ENCODE peak calls at places on chromosomes 13 and 19, in eight cellular contexts. C, Q, H, I, F, J, O and X are unnamed samples. For H3K4me1, the result is how much of the 10 kb centered on the place peaks cover.

GRCh38 chr19:10500247-10500592 is 2.9 kb downstream of the KEAP1 start:
- DNase-seq in O (no peak), Q (no peak), F (no peak), H (no peak), J (no peak), C (no peak), I (no peak), X (no peak)

GRCh38 chr13:58992478-58993042 is 1171.2 kb downstream of the DIAPH3 start:
- DNase-seq in O (no peak), C (no peak), J (no peak), I (no peak), F (no peak), H (no peak), Q (no peak), X (no peak)

GRCh38 chr19:38667552-38668205 is 20.2 kb downstream of the ACTN4 start:
- DNase-seq in Q (no peak), O (no peak), J (peak), I (no peak), H (no peak), C (no peak), F (no peak), X (no peak)

GRCh38 chr19:9584073-9584833 is at the start of gene ZNF121:
- DNase-seq in H (peak), O (peak), F (peak), I (peak), C (peak), J (peak), Q (peak), X (peak)

GRCh38 chr19:45908956-45909355 is 5.6 kb downstream of the NANOS2 start:
- DNase-seq in I (no peak), F (no peak), C (no peak), O (no peak), J (no peak), Q (no peak), H (no peak), X (no peak)

GRCh38 chr19:17860993-17861360 is 1.3 kb downstream of the RPL18A start:
- DNase-seq in O (no peak), C (no peak), I (no peak), H (no peak), F (no peak), Q (no peak), J (no peak), X (no peak)

GRCh38 chr19:1261863-1262686 is 7.1 kb upstream of the CIRBP start:
- DNase-seq in J (peak), H (peak), F (no peak), I (peak), O (peak), C (peak), Q (peak), X (peak)

GRCh38 chr19:42153606-42154405 is 21.6 kb upstream of the POU2F2 start:
- DNase-seq in J (no peak), F (no peak), O (no peak), C (no peak), Q (no peak), I (no peak), H (no peak), X (no peak)

GRCh38 chr13:21980049-21980448 is 309.2 kb downstream of the FGF9 start:
- DNase-seq in O (no peak), F (no peak), Q (no peak), C (no peak), J (no peak), I (no peak), H (no peak), X (no peak)

GRCh38 chr19:10662384-10663251 is 8.5 kb downstream of the ILF3 start:
- DNase-seq in Q (no peak), H (no peak), F (no peak), O (no peak), J (no peak), C (peak), I (no peak), X (no peak)

GRCh38 chr19:16297575-16298178 is 26.9 kb upstream of the KLF2 start:
- DNase-seq in I (no peak), C (no peak), H (no peak), O (no peak), Q (no peak), J (no peak), F (no peak), X (no peak)
- H3K27ac ChIP-seq in I (no peak), C (no peak), H (no peak), O (no peak), Q (no peak), J (no peak), F (no peak), X (no peak)

GRCh38 chr13:51834581-51835158 is 10.3 kb downstream of the TMEM272 start:
- DNase-seq in O (peak), J (no peak), C (no peak), H (no peak), I (no peak), F (no peak), Q (no peak), X (no peak)
- H3K4me1 ChIP-seq in O (under half), J (under half), C (under half), H (under half), I (under half), F (under half), Q (under half), X (under half)

GRCh38 chr13:68719815-68720214 is 1387.8 kb upstream of the ATXN8OS start:
- DNase-seq in Q (no peak), O (no peak), I (no peak), J (no peak), F (no peak), H (no peak), C (no peak), X (no peak)
- H3K27ac ChIP-seq in Q (no peak), O (no peak), I (no peak), J (no peak), F (no peak), H (no peak), C (no peak), X (no peak)

DNA sequence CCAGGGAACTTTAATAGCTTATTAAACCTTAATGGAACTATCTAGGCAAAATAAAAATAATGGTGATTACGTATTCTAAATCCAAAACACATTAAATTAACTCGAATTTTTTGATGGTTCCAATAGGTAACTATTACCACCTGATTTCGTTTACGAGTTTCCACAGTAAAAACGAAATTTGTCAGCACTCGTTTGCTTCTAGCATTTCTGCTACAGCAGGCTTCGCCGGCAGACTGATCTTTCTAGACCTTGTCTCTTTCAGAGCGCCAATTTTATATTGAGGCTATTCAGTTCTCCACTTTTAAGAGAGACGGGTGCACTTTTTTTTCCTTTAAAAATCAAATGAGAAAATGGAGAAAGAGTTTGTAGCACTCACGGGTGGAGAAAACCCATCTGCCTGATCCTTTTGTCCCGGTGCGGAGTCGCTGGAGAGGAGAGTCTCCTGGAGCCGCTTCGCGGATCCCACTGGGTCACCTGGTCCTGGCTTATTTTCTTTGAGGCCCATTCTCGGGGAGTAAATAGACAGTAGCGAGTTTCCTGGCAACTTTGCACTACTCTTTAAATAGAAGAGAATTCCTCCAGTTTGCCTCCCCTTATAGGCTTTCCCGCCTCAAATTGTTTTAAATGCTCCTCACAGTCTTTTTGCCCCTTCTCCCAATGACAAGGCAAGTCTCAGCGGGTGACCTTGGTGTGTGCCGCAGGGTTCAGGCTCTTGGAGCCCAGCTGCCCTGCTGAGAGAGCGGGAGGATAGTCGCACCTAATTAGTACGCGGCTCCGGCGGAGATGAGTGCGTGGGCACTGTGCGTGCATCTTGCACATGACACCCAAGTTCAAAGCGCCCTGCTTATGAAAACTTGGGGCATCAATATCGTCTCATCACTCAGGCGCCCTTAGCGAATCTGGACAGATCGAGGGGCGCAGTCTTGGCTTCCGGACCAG is 117.0 kb downstream of the KCNRG start:
- DNase-seq in I (no peak), O (peak), F (peak), H (no peak), Q (no peak), J (peak), C (peak), X (no peak)
- H3K4me1 ChIP-seq in I (under half), O (under half), F (under half), H (under half), Q (under half), J (under half), C (under half), X (under half)

DNA sequence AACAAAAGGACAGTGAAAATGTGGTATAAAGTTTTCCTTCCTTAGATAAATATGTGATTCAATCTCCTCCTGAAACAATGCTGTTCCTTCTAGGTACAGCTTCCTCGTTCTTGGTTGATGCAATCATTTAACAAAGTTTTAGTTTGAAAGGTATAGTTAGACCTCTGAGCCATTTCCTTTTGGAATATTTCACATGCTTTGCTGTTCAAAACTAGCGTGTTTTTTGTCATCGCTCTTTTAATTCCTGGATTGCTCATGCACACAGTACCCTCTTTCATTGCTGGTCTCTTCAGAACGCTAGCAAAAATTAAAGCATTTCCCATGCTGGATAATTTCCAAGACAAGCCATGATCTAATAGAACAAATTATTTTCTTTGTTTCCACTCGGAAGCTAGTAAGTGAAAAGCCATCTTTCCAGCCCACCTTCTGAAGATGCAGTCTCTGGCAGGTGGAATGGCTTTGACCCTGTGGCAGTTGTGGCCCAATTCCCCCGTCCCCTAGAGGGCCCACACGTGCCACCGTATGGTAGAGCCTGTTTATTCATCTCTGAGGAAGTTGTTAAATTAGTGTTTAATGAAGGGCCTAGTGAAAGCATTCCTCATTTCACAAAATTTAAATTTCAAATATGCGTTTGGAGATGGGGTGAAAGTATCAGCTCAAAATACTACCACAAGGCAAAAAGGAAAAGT is 1040.6 kb upstream of the SLC10A2 start:
- DNase-seq in I (no peak), O (no peak), H (no peak), J (no peak), F (peak), Q (no peak), C (peak), X (no peak)
- H3K27ac ChIP-seq in I (no peak), O (no peak), H (no peak), J (no peak), F (no peak), Q (no peak), C (no peak), X (no peak)

DNA sequence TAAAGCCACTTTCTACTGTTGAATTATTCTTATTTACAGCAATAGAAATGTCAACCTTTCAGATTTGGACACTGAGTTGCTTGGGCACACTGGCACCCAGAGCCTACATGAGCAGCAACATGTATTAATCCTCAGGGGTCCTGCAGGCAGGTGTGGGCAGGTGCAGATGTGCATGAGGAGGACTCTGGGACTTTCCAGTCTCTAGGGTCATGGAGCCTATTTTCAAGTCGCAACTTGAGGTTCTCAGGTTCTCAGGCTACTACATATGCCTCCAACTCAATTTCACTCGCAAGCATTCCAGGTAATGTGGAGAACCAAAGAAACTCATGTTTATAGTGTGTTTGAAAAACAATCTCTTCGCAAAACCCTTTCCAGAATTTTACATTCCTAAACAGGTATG is 73.2 kb downstream of the STARD13 start:
- DNase-seq in J (no peak), I (no peak), Q (no peak), F (no peak), O (no peak), H (no peak), C (no peak), X (no peak)
- H3K4me1 ChIP-seq in J (under half), I (under half), Q (under half), F (under half), O (under half), H (half or more), C (under half), X (under half)

GRCh38 chr19:50432658-50433057 is at the start of gene MYBPC2:
- DNase-seq in I (no peak), O (peak), H (no peak), J (no peak), F (no peak), Q (no peak), C (peak), X (no peak)
- H3K27ac ChIP-seq in I (peak), O (no peak), H (peak), J (no peak), F (no peak), Q (peak), C (no peak), X (no peak)